ENCODE peak calls at places on chromosome 13, in seven cellular contexts. One of them, this sample, is unnamed.

GRCh38 chr13:91278888-91279287 is 68.6 kb upstream of the MIR17HG start:
- DNase-seq in aorta: no peak
- DNase-seq in effector memory CD4-positive, alpha-beta T cell: no peak
- DNase-seq in colonic mucosa: no peak
- DNase-seq in cardiac muscle cell: no peak
- DNase-seq in CD4-positive, alpha-beta memory T cell: no peak
- DNase-seq in heart right ventricle: no peak
- DNase-seq in this sample: no peak

GRCh38 chr13:95505265-95505664 is 47.3 kb upstream of the CLDN10 start:
- DNase-seq in aorta: no peak
- DNase-seq in CD4-positive, alpha-beta memory T cell: no peak
- DNase-seq in colonic mucosa: no peak
- DNase-seq in heart right ventricle: no peak
- DNase-seq in cardiac muscle cell: peak; percentile 25
- DNase-seq in effector memory CD4-positive, alpha-beta T cell: no peak
- DNase-seq in this sample: no peak

GRCh38 chr13:105702441-105702840 is 833.0 kb downstream of the EFNB2 start:
- DNase-seq in heart right ventricle: no peak
- DNase-seq in aorta: no peak
- DNase-seq in cardiac muscle cell: no peak
- DNase-seq in colonic mucosa: no peak
- DNase-seq in effector memory CD4-positive, alpha-beta T cell: no peak
- DNase-seq in CD4-positive, alpha-beta memory T cell: no peak
- DNase-seq in this sample: no peak

GRCh38 chr13:90416938-90417337 is 930.5 kb upstream of the MIR17HG start:
- DNase-seq in aorta: no peak
- DNase-seq in heart right ventricle: no peak
- DNase-seq in colonic mucosa: no peak
- DNase-seq in CD4-positive, alpha-beta memory T cell: no peak
- DNase-seq in effector memory CD4-positive, alpha-beta T cell: no peak
- DNase-seq in cardiac muscle cell: no peak
- DNase-seq in this sample: no peak

GRCh38 chr13:48318714-48319457 is 15.3 kb downstream of the RB1 start:
- DNase-seq in colonic mucosa: peak; percentile 52
- DNase-seq in aorta: no peak
- DNase-seq in CD4-positive, alpha-beta memory T cell: no peak
- DNase-seq in effector memory CD4-positive, alpha-beta T cell: no peak
- DNase-seq in heart right ventricle: peak; percentile 24
- DNase-seq in cardiac muscle cell: no peak
- DNase-seq in this sample: peak; percentile 36

GRCh38 chr13:29934531-29935308 is 84.3 kb upstream of the UBL3 start:
- DNase-seq in CD4-positive, alpha-beta memory T cell: no peak
- DNase-seq in heart right ventricle: no peak
- DNase-seq in colonic mucosa: no peak
- DNase-seq in effector memory CD4-positive, alpha-beta T cell: no peak
- DNase-seq in aorta: no peak
- DNase-seq in cardiac muscle cell: no peak
- DNase-seq in this sample: no peak

GRCh38 chr13:77584111-77584510 is 48.6 kb downstream of the SCEL start:
- DNase-seq in colonic mucosa: no peak
- DNase-seq in effector memory CD4-positive, alpha-beta T cell: no peak
- DNase-seq in heart right ventricle: no peak
- DNase-seq in CD4-positive, alpha-beta memory T cell: no peak
- DNase-seq in aorta: no peak
- DNase-seq in cardiac muscle cell: no peak
- DNase-seq in this sample: no peak

GRCh38 chr13:59477011-59477410 is 686.7 kb downstream of the DIAPH3 start:
- DNase-seq in CD4-positive, alpha-beta memory T cell: no peak
- DNase-seq in heart right ventricle: no peak
- DNase-seq in aorta: no peak
- DNase-seq in effector memory CD4-positive, alpha-beta T cell: no peak
- DNase-seq in cardiac muscle cell: no peak
- DNase-seq in colonic mucosa: no peak
- DNase-seq in this sample: no peak

GRCh38 chr13:20713014-20713376 is 9.5 kb downstream of the IL17D start:
- DNase-seq in cardiac muscle cell: peak; percentile 23
- DNase-seq in colonic mucosa: no peak
- DNase-seq in heart right ventricle: no peak
- DNase-seq in effector memory CD4-positive, alpha-beta T cell: no peak
- DNase-seq in CD4-positive, alpha-beta memory T cell: no peak
- DNase-seq in aorta: no peak
- DNase-seq in this sample: no peak

GRCh38 chr13:98746968-98747367 is 5.5 kb downstream of the SLC15A1 start:
- DNase-seq in heart right ventricle: no peak
- DNase-seq in CD4-positive, alpha-beta memory T cell: no peak
- DNase-seq in colonic mucosa: no peak
- DNase-seq in effector memory CD4-positive, alpha-beta T cell: no peak
- DNase-seq in aorta: no peak
- DNase-seq in cardiac muscle cell: no peak
- DNase-seq in this sample: no peak

GRCh38 chr13:111790621-111791020 is 276.3 kb upstream of the SOX1 start:
- DNase-seq in CD4-positive, alpha-beta memory T cell: no peak
- DNase-seq in cardiac muscle cell: no peak
- DNase-seq in colonic mucosa: no peak
- DNase-seq in heart right ventricle: no peak
- DNase-seq in effector memory CD4-positive, alpha-beta T cell: no peak
- DNase-seq in aorta: no peak
- DNase-seq in this sample: no peak

GRCh38 chr13:30466841-30467252 is 1.1 kb upstream of the HMGB1 start:
- DNase-seq in CD4-positive, alpha-beta memory T cell: no peak
- DNase-seq in heart right ventricle: no peak
- DNase-seq in effector memory CD4-positive, alpha-beta T cell: no peak
- DNase-seq in colonic mucosa: no peak
- DNase-seq in cardiac muscle cell: no peak
- DNase-seq in aorta: no peak
- DNase-seq in this sample: no peak

GRCh38 chr13:40315416-40316064 is 350.9 kb downstream of the FOXO1 start:
- DNase-seq in heart right ventricle: no peak
- DNase-seq in aorta: no peak
- DNase-seq in effector memory CD4-positive, alpha-beta T cell: peak; percentile 17
- DNase-seq in CD4-positive, alpha-beta memory T cell: peak; percentile 80
- DNase-seq in colonic mucosa: no peak
- DNase-seq in cardiac muscle cell: no peak
- DNase-seq in this sample: peak; percentile 26

GRCh38 chr13:75258159-75258782 is 223.7 kb downstream of the TBC1D4 start:
- DNase-seq in cardiac muscle cell: peak; percentile 54
- DNase-seq in aorta: no peak
- DNase-seq in heart right ventricle: no peak
- DNase-seq in CD4-positive, alpha-beta memory T cell: peak; percentile 4
- DNase-seq in effector memory CD4-positive, alpha-beta T cell: no peak
- DNase-seq in colonic mucosa: no peak
- DNase-seq in this sample: no peak

GRCh38 chr13:98798849-98799645 is 46.6 kb upstream of the SLC15A1 start:
- DNase-seq in effector memory CD4-positive, alpha-beta T cell: no peak
- DNase-seq in colonic mucosa: no peak
- DNase-seq in heart right ventricle: no peak
- DNase-seq in cardiac muscle cell: no peak
- DNase-seq in CD4-positive, alpha-beta memory T cell: no peak
- DNase-seq in aorta: no peak
- DNase-seq in this sample: no peak

DNA sequence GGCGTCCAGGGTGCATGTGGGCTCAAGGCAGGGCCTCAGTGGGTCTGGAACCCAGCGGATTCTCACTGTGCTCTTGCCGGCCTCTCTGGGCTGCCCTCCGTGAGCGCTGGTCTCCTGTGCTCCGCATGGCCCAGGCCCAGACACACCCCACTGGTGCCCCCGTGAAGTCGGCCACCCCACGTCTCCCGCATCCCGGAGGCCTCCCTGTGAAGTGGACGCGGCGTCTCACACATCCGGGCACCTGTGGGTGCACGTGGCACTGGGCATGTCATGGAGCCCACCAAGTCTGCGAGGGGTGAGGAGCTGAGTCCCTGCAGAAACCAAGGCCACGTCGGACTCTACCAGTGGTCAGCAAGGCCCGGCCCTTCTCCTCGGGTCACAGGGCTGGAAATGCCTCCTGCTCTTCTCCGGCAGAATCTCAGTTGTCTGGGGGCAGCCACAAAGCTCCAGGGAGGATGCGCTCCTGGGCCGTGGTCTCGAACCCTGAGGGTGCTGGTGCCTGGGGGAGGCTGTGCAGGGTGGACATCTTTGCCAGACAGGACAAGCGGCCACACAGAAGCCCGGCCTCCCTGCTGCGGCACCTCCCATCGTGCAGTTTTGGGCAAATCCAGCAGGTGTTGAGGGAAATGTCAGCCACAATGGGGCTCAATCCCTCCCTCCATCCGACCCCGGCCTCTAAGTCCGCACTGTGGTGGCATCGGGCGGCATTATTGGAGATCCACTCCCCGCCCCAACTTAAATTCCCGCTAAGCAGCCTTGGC is 2.2 kb downstream of the C13orf46 start:
- DNase-seq in colonic mucosa: no peak
- DNase-seq in effector memory CD4-positive, alpha-beta T cell: no peak
- DNase-seq in cardiac muscle cell: no peak
- DNase-seq in aorta: peak; percentile 76
- DNase-seq in heart right ventricle: no peak
- DNase-seq in CD4-positive, alpha-beta memory T cell: no peak
- DNase-seq in this sample: no peak
- H3K4me1 ChIP-seq in colonic mucosa: peaks cover 7% of the 10 kb centered on the region
- H3K4me1 ChIP-seq in effector memory CD4-positive, alpha-beta T cell: no peaks in the 10 kb centered on the region
- H3K4me1 ChIP-seq in cardiac muscle cell: no peaks in the 10 kb centered on the region
- H3K4me1 ChIP-seq in aorta: no peaks in the 10 kb centered on the region
- H3K4me1 ChIP-seq in heart right ventricle: peaks cover 4% of the 10 kb centered on the region
- H3K4me1 ChIP-seq in CD4-positive, alpha-beta memory T cell: no peaks in the 10 kb centered on the region
- H3K4me1 ChIP-seq in this sample: no peaks in the 10 kb centered on the region

GRCh38 chr13:108917581-108917980 is 288.2 kb downstream of the MYO16 start:
- DNase-seq in CD4-positive, alpha-beta memory T cell: no peak
- DNase-seq in heart right ventricle: no peak
- DNase-seq in colonic mucosa: no peak
- DNase-seq in cardiac muscle cell: no peak
- DNase-seq in effector memory CD4-positive, alpha-beta T cell: no peak
- DNase-seq in aorta: no peak
- DNase-seq in this sample: no peak
- H3K4me1 ChIP-seq in CD4-positive, alpha-beta memory T cell: peaks cover 16% of the 10 kb centered on the region
- H3K4me1 ChIP-seq in heart right ventricle: peaks cover 10% of the 10 kb centered on the region
- H3K4me1 ChIP-seq in colonic mucosa: no peaks in the 10 kb centered on the region
- H3K4me1 ChIP-seq in cardiac muscle cell: peaks cover 3% of the 10 kb centered on the region
- H3K4me1 ChIP-seq in effector memory CD4-positive, alpha-beta T cell: no peaks in the 10 kb centered on the region
- H3K4me1 ChIP-seq in aorta: no peaks in the 10 kb centered on the region
- H3K4me1 ChIP-seq in this sample: peaks cover 7% of the 10 kb centered on the region

GRCh38 chr13:110445183-110445582 is 116.3 kb downstream of the RAB20 start:
- DNase-seq in CD4-positive, alpha-beta memory T cell: no peak
- DNase-seq in colonic mucosa: no peak
- DNase-seq in aorta: no peak
- DNase-seq in heart right ventricle: no peak
- DNase-seq in cardiac muscle cell: no peak
- DNase-seq in effector memory CD4-positive, alpha-beta T cell: no peak
- DNase-seq in this sample: no peak

GRCh38 chr13:110444226-110444653 is 117.3 kb downstream of the RAB20 start:
- DNase-seq in aorta: no peak
- DNase-seq in CD4-positive, alpha-beta memory T cell: no peak
- DNase-seq in effector memory CD4-positive, alpha-beta T cell: no peak
- DNase-seq in heart right ventricle: no peak
- DNase-seq in cardiac muscle cell: no peak
- DNase-seq in colonic mucosa: no peak
- DNase-seq in this sample: no peak

GRCh38 chr13:110447058-110447511 is 114.4 kb downstream of the RAB20 start:
- DNase-seq in colonic mucosa: no peak
- DNase-seq in CD4-positive, alpha-beta memory T cell: no peak
- DNase-seq in cardiac muscle cell: no peak
- DNase-seq in heart right ventricle: no peak
- DNase-seq in aorta: no peak
- DNase-seq in effector memory CD4-positive, alpha-beta T cell: no peak
- DNase-seq in this sample: peak; percentile 64

GRCh38 chr13:110446570-110446880 is 115.0 kb downstream of the RAB20 start:
- DNase-seq in heart right ventricle: no peak
- DNase-seq in colonic mucosa: no peak
- DNase-seq in cardiac muscle cell: no peak
- DNase-seq in CD4-positive, alpha-beta memory T cell: no peak
- DNase-seq in effector memory CD4-positive, alpha-beta T cell: no peak
- DNase-seq in aorta: no peak
- DNase-seq in this sample: no peak

DNA sequence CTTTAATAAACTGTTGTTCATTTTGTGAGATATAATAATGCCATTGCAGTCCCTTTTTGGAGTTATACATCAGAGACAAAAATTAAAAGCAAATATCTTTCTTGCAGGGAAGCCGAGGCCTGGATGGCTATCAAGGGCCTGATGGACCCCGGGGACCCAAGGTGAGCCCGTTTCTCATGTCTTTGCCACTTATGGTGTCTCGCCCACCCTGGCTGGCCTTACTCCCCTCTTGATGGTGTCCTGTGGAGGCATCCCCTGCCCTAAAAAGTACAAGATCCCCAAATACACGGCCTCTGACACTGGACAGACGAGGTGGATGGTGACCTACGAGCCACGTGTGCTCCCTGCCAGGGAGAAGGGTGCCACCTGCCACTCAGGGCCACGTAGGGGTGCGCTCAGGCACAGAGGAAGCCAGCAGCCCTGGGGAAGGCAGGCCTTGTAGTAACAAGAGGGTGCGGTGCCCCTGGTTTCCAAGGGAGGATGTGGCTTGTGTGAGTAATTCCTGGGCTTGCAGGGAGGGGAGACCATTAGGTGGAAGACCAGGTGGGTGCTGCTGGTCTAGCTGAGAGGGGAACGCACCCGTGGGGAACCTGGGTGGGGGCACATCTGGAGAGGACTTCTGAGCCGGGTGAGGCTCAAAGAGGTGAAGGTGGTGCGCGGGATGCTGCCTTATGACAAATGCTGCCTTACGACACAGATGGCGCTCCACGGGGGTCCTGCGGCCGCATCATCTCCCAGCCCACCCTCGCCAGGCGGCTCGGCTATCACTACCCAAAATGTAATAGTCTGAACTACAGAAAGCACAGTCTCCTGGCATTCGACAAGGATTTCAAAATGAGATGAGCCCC is 115.6 kb downstream of the RAB20 start:
- DNase-seq in effector memory CD4-positive, alpha-beta T cell: no peak
- DNase-seq in colonic mucosa: no peak
- DNase-seq in CD4-positive, alpha-beta memory T cell: no peak
- DNase-seq in cardiac muscle cell: no peak
- DNase-seq in heart right ventricle: no peak
- DNase-seq in aorta: no peak
- DNase-seq in this sample: peak; percentile 26
- H3K4me1 ChIP-seq in effector memory CD4-positive, alpha-beta T cell: no peaks in the 10 kb centered on the region
- H3K4me1 ChIP-seq in colonic mucosa: no peaks in the 10 kb centered on the region
- H3K4me1 ChIP-seq in CD4-positive, alpha-beta memory T cell: no peaks in the 10 kb centered on the region
- H3K4me1 ChIP-seq in cardiac muscle cell: peaks cover 8% of the 10 kb centered on the region
- H3K4me1 ChIP-seq in heart right ventricle: peaks cover 8% of the 10 kb centered on the region
- H3K4me1 ChIP-seq in aorta: no peaks in the 10 kb centered on the region
- H3K4me1 ChIP-seq in this sample: peaks cover 4% of the 10 kb centered on the region

DNA sequence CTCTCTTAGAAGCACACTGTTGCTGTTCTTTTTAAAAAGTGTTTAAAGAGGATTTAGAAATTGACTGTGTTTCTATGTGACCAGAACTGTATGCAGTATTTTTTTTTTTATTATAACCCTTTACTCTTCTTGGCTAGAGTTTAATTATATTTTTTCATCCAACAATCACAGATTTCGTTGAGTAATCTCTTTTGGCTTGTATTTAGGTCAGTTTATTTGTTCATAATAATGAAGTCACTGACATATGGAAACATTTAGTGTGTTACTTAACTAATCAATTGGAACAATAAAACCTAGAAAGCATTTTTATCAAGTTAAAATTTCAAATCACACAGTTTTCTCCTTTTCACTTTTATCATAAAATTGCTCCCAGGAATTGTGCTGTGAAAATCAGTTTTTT is 19.8 kb downstream of the CSNK1A1L start:
- DNase-seq in CD4-positive, alpha-beta memory T cell: no peak
- DNase-seq in heart right ventricle: no peak
- DNase-seq in cardiac muscle cell: no peak
- DNase-seq in effector memory CD4-positive, alpha-beta T cell: no peak
- DNase-seq in colonic mucosa: no peak
- DNase-seq in aorta: no peak
- DNase-seq in this sample: no peak
- H3K4me1 ChIP-seq in CD4-positive, alpha-beta memory T cell: no peaks in the 10 kb centered on the region
- H3K4me1 ChIP-seq in heart right ventricle: no peaks in the 10 kb centered on the region
- H3K4me1 ChIP-seq in cardiac muscle cell: no peaks in the 10 kb centered on the region
- H3K4me1 ChIP-seq in effector memory CD4-positive, alpha-beta T cell: no peaks in the 10 kb centered on the region
- H3K4me1 ChIP-seq in colonic mucosa: no peaks in the 10 kb centered on the region
- H3K4me1 ChIP-seq in aorta: no peaks in the 10 kb centered on the region
- H3K4me1 ChIP-seq in this sample: no peaks in the 10 kb centered on the region

This sample was measured in ovary.